ENCODE peak calls at places on chromosomes 4 and X, in six cellular contexts. Q is stimulated activated effector memory CD8-positive, alpha-beta T cell treated with anti-CD3 and anti-CD28 coated beads, Interleukin-12 subunit alpha, Interleukin-12 subunit beta, amount 100 ng/mL, for 72 hours; Y is posterior cingulate gyrus; A is left ventricle myocardium inferior; K is GM12891; Z is HFF-Myc. T is an unnamed sample.
A peak's percentile ranks its signal among the peaks of the same experiment; 100 is the strongest.

GRCh38 chrX:67619253-67619652 is 75.4 kb downstream of the AR start:
- DNase-seq in A (no peak), K (no peak), Y (no peak), Q (no peak), Z (peak; percentile 57), T (no peak)

GRCh38 chr4:182245541-182246245 is 2.5 kb downstream of the TENM3 start:
- DNase-seq in A (no peak), Q (no peak), Z (no peak), Y (no peak), K (no peak), T (no peak)

GRCh38 chr4:107991945-107992625 is 2.4 kb downstream of the HADH start:
- DNase-seq in A (no peak), Z (no peak), K (no peak), Q (no peak), Y (no peak), T (no peak)

GRCh38 chrX:130176354-130176776 is 4.6 kb downstream of the RAB33A start:
- DNase-seq in K (no peak), Y (no peak), Z (no peak), Q (no peak), A (no peak), T (no peak)

GRCh38 chr4:67549123-67549522 is 3.8 kb upstream of the CENPC start:
- DNase-seq in Q (no peak), K (no peak), Y (no peak), A (no peak), Z (no peak), T (no peak)

GRCh38 chrX:53049127-53049517 is 533 bp downstream of the GPR173 start:
- DNase-seq in Q (no peak), A (no peak), K (no peak), Y (no peak), Z (no peak), T (no peak)

GRCh38 chrX:84469226-84469625 is 33.0 kb downstream of the HDX start:
- DNase-seq in A (no peak), K (no peak), Q (no peak), Y (no peak), Z (peak; percentile 7), T (no peak)

GRCh38 chr4:175562537-175562936 is 249.5 kb downstream of the GPM6A start:
- DNase-seq in Z (no peak), K (no peak), Q (no peak), Y (no peak), A (no peak), T (no peak)

GRCh38 chrX:154012336-154012991 is 7.2 kb downstream of the IRAK1 start:
- DNase-seq in Y (no peak), A (no peak), Q (no peak), K (no peak), Z (no peak), T (no peak)

GRCh38 chrX:73851014-73852009 is 288.3 kb downstream of the CHIC1 start:
- DNase-seq in Y (peak; percentile 80), K (no peak), Q (no peak), A (no peak), Z (no peak), T (peak; percentile 93)

GRCh38 chrX:101040197-101040596 is 11.7 kb downstream of the TRMT2B start:
- DNase-seq in Q (no peak), Z (no peak), A (no peak), Y (no peak), K (no peak), T (no peak)

GRCh38 chr4:304987-305680 is at the start of gene ZNF732:
- DNase-seq in Z (no peak), K (no peak), A (peak; percentile 31), Q (no peak), Y (peak; percentile 17), T (peak; percentile 79)

GRCh38 chrX:9612146-9612505 is 147.3 kb downstream of the TBL1X start:
- DNase-seq in Y (no peak), A (no peak), Z (no peak), K (no peak), Q (no peak), T (no peak)

GRCh38 chr4:148330161-148330560 is 112.1 kb downstream of the NR3C2 start:
- DNase-seq in K (no peak), Y (no peak), Q (no peak), A (no peak), Z (no peak), T (no peak)

GRCh38 chr4:22686156-22686555 is 6.6 kb upstream of the GBA3 start:
- DNase-seq in Q (no peak), Z (no peak), K (no peak), Y (no peak), A (no peak), T (no peak)

GRCh38 chr4:166034965-166035364 is 161.9 kb downstream of the TLL1 start:
- DNase-seq in Z (no peak), K (no peak), Q (no peak), A (no peak), Y (no peak), T (no peak)

GRCh38 chrX:9943420-9943819 is 23.7 kb upstream of the CLDN34 start:
- DNase-seq in Y (no peak), Z (no peak), K (no peak), A (no peak), Q (no peak), T (no peak)

GRCh38 chrX:18424482-18425198 is 768 bp upstream of the CDKL5 start:
- DNase-seq in Y (peak; percentile 21), Q (no peak), A (no peak), K (no peak), Z (no peak), T (peak; percentile 51)

GRCh38 chr4:2907706-2908293 is 55.4 kb downstream of the NOP14 start:
- DNase-seq in A (no peak), K (no peak), Z (no peak), Y (no peak), Q (no peak), T (no peak)

GRCh38 chr4:87657525-87657924 is 7.4 kb downstream of the DMP1 start:
- DNase-seq in A (no peak), Q (no peak), K (no peak), Z (peak; percentile 37), Y (no peak), T (no peak)

GRCh38 chr4:20075479-20075878 is 176.2 kb upstream of the SLIT2 start:
- DNase-seq in A (no peak), Y (no peak), K (no peak), Q (no peak), Z (no peak), T (no peak)

GRCh38 chr4:147901886-147902285 is 170.0 kb downstream of the ARHGAP10 start:
- DNase-seq in Q (no peak), K (no peak), Z (no peak), Y (no peak), A (no peak), T (no peak)

GRCh38 chr4:140968371-140968770 is 164.9 kb downstream of the RNF150 start:
- DNase-seq in Y (no peak), Q (no peak), Z (no peak), K (no peak), A (no peak), T (no peak)

GRCh38 chr4:2591189-2591588 is 54.7 kb downstream of the FAM193A start:
- DNase-seq in Q (no peak), K (no peak), Y (no peak), A (no peak), Z (no peak), T (no peak)

GRCh38 chr4:165580379-165580905 is 201.6 kb downstream of the CPE start:
- DNase-seq in K (no peak), Z (peak; percentile 14), Q (no peak), Y (no peak), A (no peak), T (no peak)

GRCh38 chrX:35090801-35091200 is 148.2 kb downstream of the FAM47B start:
- DNase-seq in K (no peak), Q (no peak), Z (no peak), Y (no peak), A (no peak), T (no peak)

GRCh38 chrX:109848451-109849050 is 115.5 kb upstream of the ACSL4 start:
- DNase-seq in Y (no peak), A (no peak), Z (no peak), Q (no peak), K (no peak), T (no peak)

GRCh38 chr4:9936128-9936644 is 85.1 kb downstream of the SLC2A9 start:
- DNase-seq in Z (no peak), Q (no peak), A (no peak), Y (no peak), K (no peak), T (no peak)

GRCh38 chr4:182224192-182224850 is 18.9 kb upstream of the TENM3 start:
- DNase-seq in Y (no peak), A (no peak), Z (no peak), Q (no peak), K (no peak), T (no peak)

GRCh38 chr4:80125252-80126177 is 52.5 kb upstream of the ANTXR2 start:
- DNase-seq in K (no peak), Q (peak; percentile 57), Y (no peak), A (no peak), Z (peak; percentile 16), T (no peak)

GRCh38 chr4:113636877-113637276 is 124.7 kb downstream of the CAMK2D start:
- DNase-seq in Z (no peak), K (no peak), Y (no peak), A (no peak), Q (peak; percentile 57), T (no peak)

GRCh38 chr4:182207806-182208483 is 35.3 kb upstream of the TENM3 start:
- DNase-seq in Q (no peak), A (no peak), Y (no peak), Z (peak; percentile 40), K (no peak), T (no peak)

GRCh38 chr4:30719363-30720020 is 677 bp upstream of the PCDH7 start:
- DNase-seq in Y (peak; percentile 38), Z (no peak), A (peak; percentile 57), Q (no peak), K (no peak), T (peak; percentile 88)

GRCh38 chrX:130893356-130894085 is 9.5 kb downstream of the ENOX2 start:
- DNase-seq in K (no peak), Z (no peak), Q (no peak), Y (no peak), A (no peak), T (no peak)

GRCh38 chrX:110992611-110993010 is 103.4 kb upstream of the PAK3 start:
- DNase-seq in K (no peak), Y (no peak), A (no peak), Q (no peak), Z (no peak), T (no peak)

T was measured in aorta.